ENCODE peak calls at places on chromosome 9, in eight cellular contexts. G is PC-3, U is lower leg skin, F is dorsolateral prefrontal cortex, S is neural progenitor cell, Q is pancreas, T is suprapubic skin, V is left lung. M is an unnamed sample.

GRCh38 chr9:124810513-124811355 is 33.8 kb downstream of the OLFML2A start:
- DNase-seq in G (peak), T (no peak), V (peak), U (no peak), Q (no peak), S (peak), F (no peak), M (peak)

GRCh38 chr9:128479262-128479661 is 23.5 kb downstream of the ODF2 start:
- DNase-seq in V (no peak), U (no peak), T (no peak), G (no peak), F (no peak), S (no peak), Q (no peak), M (no peak)

GRCh38 chr9:133122935-133123611 is 2.0 kb upstream of the RALGDS start:
- DNase-seq in G (no peak), Q (no peak), U (peak), T (peak), V (no peak), S (no peak), F (no peak), M (no peak)

GRCh38 chr9:130698514-130698913 is 4.9 kb downstream of the EXOSC2 start:
- DNase-seq in V (no peak), G (no peak), T (no peak), U (no peak), Q (no peak), S (no peak), F (no peak), M (no peak)

GRCh38 chr9:110782701-110783100 is 114.1 kb downstream of the MUSK start:
- DNase-seq in T (no peak), U (no peak), S (no peak), Q (no peak), F (no peak), V (no peak), G (peak), M (no peak)

GRCh38 chr9:90838098-90838497 is 36.5 kb downstream of the SYK start:
- DNase-seq in S (no peak), T (no peak), G (peak), U (peak), Q (no peak), V (no peak), F (no peak), M (peak)

GRCh38 chr9:135745189-135745588 is 43.2 kb downstream of the KCNT1 start:
- DNase-seq in F (no peak), Q (no peak), T (no peak), S (no peak), U (no peak), V (no peak), G (no peak), M (no peak)

GRCh38 chr9:93092171-93092991 is 3.6 kb upstream of the CARD19 start:
- DNase-seq in F (peak), T (peak), V (no peak), Q (no peak), U (peak), S (no peak), G (no peak), M (peak)

GRCh38 chr9:112042244-112042638 is 132.9 kb downstream of the SUSD1 start:
- DNase-seq in G (no peak), V (no peak), Q (no peak), S (no peak), U (no peak), F (no peak), T (no peak), M (no peak)

GRCh38 chr9:33443047-33443446 is 4.3 kb downstream of the AQP3 start:
- DNase-seq in Q (peak), T (no peak), U (no peak), V (no peak), S (no peak), F (no peak), G (peak), M (no peak)

GRCh38 chr9:114763220-114763619 is 42.6 kb downstream of the TNFSF15 start:
- DNase-seq in G (no peak), V (no peak), S (no peak), T (no peak), U (no peak), Q (no peak), F (no peak), M (no peak)

GRCh38 chr9:86856259-86856658 is 91.0 kb downstream of the GAS1 start:
- DNase-seq in V (no peak), S (no peak), G (no peak), Q (no peak), T (no peak), F (no peak), U (no peak), M (no peak)

GRCh38 chr9:89440548-89440947 is 57.4 kb downstream of the SEMA4D start:
- DNase-seq in G (no peak), V (peak), S (no peak), Q (no peak), T (peak), U (peak), F (no peak), M (no peak)

GRCh38 chr9:132187006-132187760 is 25.3 kb downstream of the NTNG2 start:
- DNase-seq in U (no peak), S (peak), Q (no peak), G (no peak), T (no peak), F (no peak), V (no peak), M (no peak)

GRCh38 chr9:129270205-129270604 is 92.1 kb upstream of the IER5L start:
- DNase-seq in F (no peak), V (peak), U (no peak), S (no peak), G (no peak), T (no peak), Q (no peak), M (no peak)

GRCh38 chr9:80086386-80086785 is 514.6 kb downstream of the TLE4 start:
- DNase-seq in T (no peak), V (no peak), U (no peak), Q (no peak), G (no peak), S (no peak), F (no peak), M (no peak)

GRCh38 chr9:69104830-69105527 is 69.1 kb upstream of the TJP2 start:
- DNase-seq in T (peak), Q (peak), V (peak), S (no peak), F (no peak), G (peak), U (peak), M (no peak)

GRCh38 chr9:94639996-94640376 is 668 bp upstream of the FBP1 start:
- DNase-seq in V (no peak), T (no peak), F (no peak), U (no peak), G (peak), Q (no peak), S (peak), M (no peak)

GRCh38 chr9:14296462-14296861 is 17.5 kb downstream of the NFIB start:
- DNase-seq in F (no peak), T (no peak), V (no peak), G (no peak), U (peak), S (no peak), Q (peak), M (no peak)

GRCh38 chr9:133990366-133991210 is 1.5 kb downstream of the VAV2 start:
- DNase-seq in Q (peak), G (peak), V (peak), F (no peak), S (peak), U (peak), T (peak), M (peak)

GRCh38 chr9:108410161-108410560 is 445.6 kb downstream of the ACTL7B start:
- DNase-seq in S (no peak), F (no peak), T (no peak), U (no peak), Q (no peak), G (no peak), V (no peak), M (no peak)

GRCh38 chr9:78620303-78620702 is 323.4 kb downstream of the PSAT1 start:
- DNase-seq in T (no peak), Q (no peak), V (no peak), U (no peak), S (no peak), G (peak), F (no peak), M (no peak)

GRCh38 chr9:70639853-70640814 is 225.7 kb upstream of the KLF9 start:
- DNase-seq in G (peak), T (no peak), U (no peak), Q (no peak), V (no peak), F (no peak), S (peak), M (no peak)

GRCh38 chr9:82299870-82300269 is 311.3 kb downstream of the SPATA31D1 start:
- DNase-seq in U (no peak), F (no peak), V (no peak), Q (no peak), G (no peak), S (no peak), T (no peak), M (no peak)
- H3K4me3 ChIP-seq in U (no peak), F (no peak), V (no peak), Q (no peak), G (no peak), S (no peak), T (no peak), M (no peak)

DNA sequence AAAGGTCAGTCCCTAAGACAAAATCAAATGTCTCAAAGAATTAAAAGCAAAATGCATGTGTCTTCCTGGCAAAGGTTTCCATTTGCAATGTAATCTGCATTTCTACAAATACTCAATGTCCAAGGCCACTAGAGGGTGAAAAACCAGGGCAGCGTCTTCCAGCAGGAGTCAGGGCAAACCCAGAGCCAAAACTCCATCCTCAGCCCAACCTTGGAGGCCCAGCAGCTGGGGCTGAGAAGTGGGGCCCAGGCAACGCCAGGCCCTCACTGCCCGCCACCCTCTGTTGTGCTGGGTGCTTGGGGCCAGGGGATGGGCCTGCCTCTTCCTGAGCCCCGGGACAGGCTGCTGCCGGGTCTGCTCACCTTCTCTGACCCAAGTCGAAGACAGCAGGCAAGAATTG is 200.1 kb downstream of the PAX5 start:
- DNase-seq in S (peak), F (no peak), Q (no peak), G (no peak), U (no peak), V (no peak), T (peak), M (no peak)
- TF ChIP-seq CTCF in S (peak), F (no peak), Q (no peak), G (no peak), U (no peak), V (no peak), T (no peak), M (no peak)

GRCh38 chr9:6215562-6215961 is at the start of gene IL33:
- DNase-seq in Q (no peak), U (no peak), F (no peak), V (no peak), T (no peak), G (peak), S (no peak), M (no peak)

GRCh38 chr9:6214903-6215302 is 704 bp upstream of the IL33 start:
- DNase-seq in Q (no peak), U (no peak), G (no peak), S (no peak), F (no peak), V (no peak), T (no peak), M (no peak)

GRCh38 chr9:6216951-6217350 is 1.3 kb downstream of the IL33 start:
- DNase-seq in V (no peak), F (no peak), U (no peak), T (no peak), G (no peak), S (no peak), Q (no peak), M (no peak)

GRCh38 chr9:6214451-6214850 is 1.2 kb upstream of the IL33 start:
- DNase-seq in T (no peak), U (no peak), F (no peak), Q (no peak), V (no peak), S (no peak), G (peak), M (no peak)

GRCh38 chr9:6216002-6216401 is 395 bp downstream of the IL33 start:
- DNase-seq in U (no peak), F (no peak), Q (no peak), T (no peak), V (no peak), G (no peak), S (no peak), M (no peak)
- H3K4me3 ChIP-seq in U (no peak), F (peak), Q (no peak), T (peak), V (peak), G (peak), S (no peak), M (peak)

GRCh38 chr9:137055385-137056364 is 1.8 kb upstream of the ENTPD2 start:
- DNase-seq in G (peak), U (peak), Q (peak), S (peak), F (peak), V (peak), T (no peak), M (no peak)
- TF ChIP-seq CTCF in G (no peak), U (no peak), Q (no peak), S (no peak), F (no peak), V (no peak), T (no peak), M (no peak)

M was measured in coronary artery.